ENCODE peak calls at places on chromosome 16, in four cellular contexts. W is sciatic nerve, V is mesothelial cell of epicardium, E is NCI-H1930. I is an unnamed sample.

GRCh38 chr16:11056989-11057645 is 112.8 kb downstream of the CLEC16A start:
- DNase-seq in W (peak), V (no peak), E (no peak), I (no peak)

GRCh38 chr16:81140930-81141780 is 45.0 kb upstream of the GCSH start:
- DNase-seq in W (no peak), V (no peak), E (no peak), I (peak)

GRCh38 chr16:47182318-47182717 is 38.6 kb upstream of the NETO2 start:
- DNase-seq in W (no peak), V (no peak), E (no peak), I (no peak)

GRCh38 chr16:11422381-11423314 is 77.4 kb downstream of the RMI2 start:
- DNase-seq in W (no peak), V (no peak), E (no peak), I (no peak)

GRCh38 chr16:20937736-20938135 is 37.2 kb downstream of the LYRM1 start:
- DNase-seq in W (peak), V (no peak), E (no peak), I (peak)

GRCh38 chr16:20849587-20850390 is 43.5 kb downstream of the REXO5 start:
- DNase-seq in W (peak), V (peak), E (peak), I (peak)

GRCh38 chr16:1164975-1165374 is 12.1 kb downstream of the CACNA1H start:
- DNase-seq in W (no peak), V (no peak), E (no peak), I (no peak)

GRCh38 chr16:72789465-72789864 is 258.5 kb downstream of the ZFHX3 start:
- DNase-seq in W (no peak), V (no peak), E (no peak), I (no peak)

GRCh38 chr16:83651871-83652270 is 155.9 kb upstream of the HSBP1 start:
- DNase-seq in W (no peak), V (no peak), E (no peak), I (no peak)

GRCh38 chr16:27202923-27203428 is 350 bp upstream of the KDM8 start:
- DNase-seq in W (no peak), V (no peak), E (no peak), I (no peak)

I was measured in PC-3.